ENCODE peak calls at places on chromosomes 4 and X, in six cellular contexts. Z is progenitor cell of endocrine pancreas, H is bronchial epithelial cell, I is Caco-2, T is HFF-Myc, O is neural crest cell. X is an unnamed sample.
A peak's percentile ranks its signal among the peaks of the same experiment; 100 is the strongest.

GRCh38 chrX:122777766-122778165 is 406.3 kb upstream of the GRIA3 start:
- DNase-seq in Z (no peak), H (peak; percentile 3), I (no peak), T (no peak), O (no peak), X (no peak)

GRCh38 chrX:49876750-49877149 is 2.5 kb upstream of the USP27X start:
- DNase-seq in Z (no peak), H (peak; percentile 31), I (peak; percentile 40), T (no peak), O (no peak), X (no peak)

GRCh38 chrX:131677655-131678628 is 134.1 kb downstream of the OR13H1 start:
- DNase-seq in Z (peak; percentile 56), H (peak; percentile 9), I (peak; percentile 42), T (no peak), O (peak; percentile 66), X (no peak)

GRCh38 chr4:20618010-20618409 is 82.2 kb upstream of the PACRGL start:
- DNase-seq in Z (no peak), H (no peak), I (no peak), T (no peak), O (no peak), X (no peak)

GRCh38 chr4:2338754-2339457 is 77.0 kb upstream of the MXD4 start:
- DNase-seq in Z (peak; percentile 7), H (no peak), I (peak; percentile 32), T (no peak), O (no peak), X (no peak)

GRCh38 chr4:53132117-53132889 is 233.6 kb downstream of the SCFD2 start:
- DNase-seq in Z (no peak), H (no peak), I (no peak), T (no peak), O (no peak), X (no peak)

GRCh38 chr4:40327340-40327739 is 7.8 kb upstream of the CHRNA9 start:
- DNase-seq in Z (no peak), H (no peak), I (no peak), T (no peak), O (no peak), X (no peak)

GRCh38 chr4:117481742-117482141 is 396.4 kb upstream of the TRAM1L1 start:
- DNase-seq in Z (no peak), H (peak; percentile 55), I (no peak), T (no peak), O (no peak), X (no peak)

GRCh38 chrX:111040377-111041017 is 55.5 kb upstream of the PAK3 start:
- DNase-seq in Z (no peak), H (peak; percentile 81), I (no peak), T (no peak), O (no peak), X (no peak)

GRCh38 chr4:1047976-1048780 is 36.8 kb downstream of the FGFRL1 start:
- DNase-seq in Z (no peak), H (no peak), I (peak; percentile 25), T (no peak), O (no peak), X (no peak)

GRCh38 chr4:139841464-139842195 is 176.0 kb downstream of the MGST2 start:
- DNase-seq in Z (peak; percentile 37), H (no peak), I (peak; percentile 71), T (no peak), O (no peak), X (no peak)

GRCh38 chr4:52711834-52712171 is 39.4 kb downstream of the ERVMER34-1 start:
- DNase-seq in Z (no peak), H (no peak), I (no peak), T (no peak), O (no peak), X (no peak)

GRCh38 chrX:153932220-153932915 is 2.5 kb downstream of the NAA10 start:
- DNase-seq in Z (no peak), H (no peak), I (no peak), T (no peak), O (no peak), X (no peak)

GRCh38 chrX:33045882-33046281 is 165.5 kb downstream of the DMD start:
- DNase-seq in Z (no peak), H (no peak), I (no peak), T (no peak), O (no peak), X (no peak)

GRCh38 chr4:95547708-95548471 is 883 bp downstream of the UNC5C start:
- DNase-seq in Z (peak; percentile 17), H (no peak), I (no peak), T (no peak), O (peak; percentile 41), X (no peak)

DNA sequence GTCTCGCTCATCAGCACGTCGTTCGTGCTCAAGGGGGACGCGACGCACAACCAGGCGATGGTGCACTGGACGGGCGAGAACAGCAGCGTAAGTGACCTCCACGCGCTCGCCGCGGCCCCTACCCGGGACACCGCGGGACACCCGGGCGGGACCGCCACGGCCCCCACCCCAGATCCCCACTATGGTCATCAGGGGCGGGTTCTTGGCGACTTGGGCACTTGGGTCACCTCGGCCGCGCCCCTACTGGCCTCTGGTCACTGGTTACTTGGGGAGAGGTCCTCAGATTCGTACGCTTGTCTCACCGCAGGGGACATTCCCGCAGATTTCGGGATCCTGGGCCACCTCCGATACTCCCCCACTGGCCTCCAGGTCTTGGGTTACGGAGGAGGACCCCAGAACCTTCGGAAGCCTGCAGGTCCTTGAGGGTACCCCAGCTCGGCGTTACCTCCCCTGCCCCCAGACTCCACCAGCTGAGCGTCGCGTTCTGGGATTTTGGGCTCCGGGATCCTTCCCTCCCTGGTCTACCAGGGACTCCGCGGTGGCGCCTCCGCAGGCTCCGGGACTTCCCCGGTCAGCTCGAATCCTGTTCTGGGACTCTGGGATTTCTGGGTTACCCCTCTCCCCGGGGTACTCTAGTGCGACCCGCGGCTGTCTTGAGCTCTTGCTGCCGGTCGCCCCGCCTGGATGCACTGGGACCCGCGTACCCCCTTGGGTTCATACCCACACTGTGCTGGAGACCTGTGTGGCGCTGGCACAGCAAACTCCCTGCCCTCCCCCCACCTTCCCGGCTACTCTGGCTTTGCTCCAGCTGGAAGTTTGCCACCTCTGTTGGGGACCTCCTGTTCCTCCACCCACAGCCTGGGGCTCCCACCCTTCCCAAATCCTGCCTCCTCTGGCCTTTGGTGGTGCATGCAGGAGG is 961 bp downstream of the SORCS2 start:
- DNase-seq in Z (no peak), H (no peak), I (no peak), T (no peak), O (no peak), X (no peak)
- TF ChIP-seq CTCF in Z (peak; percentile 24), H (no peak), I (no peak), T (no peak), O (no peak), X (no peak)

GRCh38 chr4:80619070-80619674 is 283.6 kb downstream of the CFAP299 start:
- DNase-seq in Z (no peak), H (peak; percentile 22), I (no peak), T (no peak), O (no peak), X (no peak)
- TF ChIP-seq CTCF in Z (peak; percentile 60), H (peak; percentile 40), I (peak; percentile 20), T (peak; percentile 19), O (peak; percentile 64), X (peak; percentile 23)

GRCh38 chrX:41332988-41333743 is 796 bp upstream of the DDX3X start:
- DNase-seq in Z (peak; percentile 72), H (peak; percentile 57), I (peak; percentile 91), T (peak; percentile 52), O (peak; percentile 67), X (no peak)

GRCh38 chrX:41334866-41335589 is 1.1 kb downstream of the DDX3X start:
- DNase-seq in Z (peak; percentile 12), H (no peak), I (no peak), T (no peak), O (peak; percentile 8), X (no peak)

GRCh38 chrX:41335590-41336331 is 1.8 kb downstream of the DDX3X start:
- DNase-seq in Z (no peak), H (no peak), I (no peak), T (no peak), O (no peak), X (no peak)

GRCh38 chrX:41333744-41333993 is 293 bp upstream of the DDX3X start:
- DNase-seq in Z (peak; percentile 40), H (peak; percentile 65), I (peak; percentile 83), T (peak; percentile 49), O (peak; percentile 57), X (peak; percentile 78)

GRCh38 chrX:41333994-41334865 is at the start of gene DDX3X:
- DNase-seq in Z (peak; percentile 59), H (peak; percentile 69), I (peak; percentile 81), T (peak; percentile 50), O (peak; percentile 69), X (peak; percentile 84)
- TF ChIP-seq CTCF in Z (no peak), H (peak; percentile 26), I (no peak), T (no peak), O (peak; percentile 13), X (peak; percentile 29)

GRCh38 chrX:46571423-46572294 is 1.9 kb upstream of the CHST7 start:
- DNase-seq in Z (no peak), H (no peak), I (no peak), T (no peak), O (no peak), X (no peak)

GRCh38 chrX:46574337-46574940 is 874 bp downstream of the CHST7 start:
- DNase-seq in Z (peak; percentile 9), H (no peak), I (no peak), T (no peak), O (peak; percentile 2), X (no peak)

GRCh38 chrX:46573331-46573895 is at the start of gene CHST7:
- DNase-seq in Z (peak; percentile 12), H (peak; percentile 31), I (peak; percentile 60), T (no peak), O (peak; percentile 42), X (no peak)

GRCh38 chrX:46573896-46574336 is 351 bp downstream of the CHST7 start:
- DNase-seq in Z (peak; percentile 9), H (peak; percentile 44), I (peak; percentile 67), T (no peak), O (peak; percentile 10), X (no peak)

DNA sequence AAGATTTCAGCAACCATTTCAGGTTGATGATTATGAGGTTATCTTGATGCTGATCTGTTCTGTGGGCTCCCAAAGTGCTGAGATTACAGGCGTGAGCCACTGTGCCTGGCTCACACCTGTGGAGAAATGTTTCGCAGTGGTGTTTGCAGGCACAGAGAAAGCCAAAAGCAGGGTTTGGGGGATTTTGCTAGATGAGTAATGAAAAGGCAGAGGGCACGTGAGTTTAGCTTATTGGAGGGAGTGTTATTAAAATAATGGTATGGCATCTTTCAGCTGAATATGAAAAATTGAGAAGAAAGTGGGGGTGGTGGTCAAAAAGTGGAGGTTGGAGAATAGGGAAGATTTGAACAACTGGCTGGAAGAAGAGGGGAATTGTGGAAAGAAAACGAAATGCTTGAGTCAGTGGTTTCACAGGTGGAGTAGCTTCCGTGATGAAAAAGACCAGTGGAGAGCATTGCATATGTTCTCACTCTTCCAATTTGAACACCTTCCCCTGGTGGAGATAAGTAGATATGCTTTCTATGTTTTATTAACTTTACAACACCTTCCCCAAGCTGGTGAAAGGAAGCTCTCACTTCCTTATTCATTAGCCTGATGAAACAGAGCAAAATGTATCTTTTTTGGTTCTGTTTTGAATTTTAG is 1.1 kb upstream of the CHST7 start:
- DNase-seq in Z (no peak), H (no peak), I (no peak), T (no peak), O (no peak), X (no peak)
- TF ChIP-seq CTCF in Z (no peak), H (no peak), I (no peak), T (no peak), O (peak; percentile 13), X (no peak)

X was measured in AG09319.